ENCODE peak calls at places on chromosomes 12 and 14, in ten cellular contexts. M, O, F, Z, D, S, Y, X, R and T are unnamed samples. For H3K4me1, the result is how much of the 10 kb centered on the place peaks cover.

GRCh38 chr14:32702571-32702970 is 236.1 kb upstream of the NPAS3 start:
- DNase-seq in D (peak), X (no peak), F (peak), Z (peak), S (no peak), Y (peak), R (peak), O (no peak), M (no peak), T (no peak)

GRCh38 chr14:94677747-94678146 is 65.6 kb downstream of the SERPINA3 start:
- DNase-seq in M (peak), F (no peak), Y (peak), R (no peak), X (no peak), S (no peak), Z (no peak), O (peak), D (no peak), T (no peak)

GRCh38 chr12:120093592-120094355 is 22.8 kb downstream of the RAB35 start:
- DNase-seq in O (no peak), S (no peak), Z (no peak), F (no peak), Y (no peak), M (peak), X (no peak), D (no peak), R (no peak), T (no peak)

GRCh38 chr14:54606178-54606577 is 39.2 kb downstream of the SAMD4A start:
- DNase-seq in S (no peak), Z (no peak), R (no peak), F (no peak), O (no peak), Y (no peak), M (no peak), D (no peak), X (no peak), T (no peak)

GRCh38 chr14:55800443-55800842 is 220.4 kb downstream of the KTN1 start:
- DNase-seq in R (no peak), D (no peak), X (no peak), Z (no peak), F (no peak), S (no peak), M (no peak), Y (no peak), O (no peak), T (no peak)

GRCh38 chr14:61750708-61751474 is 11.3 kb upstream of the SNAPC1 start:
- DNase-seq in X (peak), F (peak), M (peak), Z (peak), D (peak), O (peak), Y (peak), S (peak), R (peak), T (peak)

GRCh38 chr14:100422556-100423420 is 99.6 kb downstream of the SLC25A47 start:
- DNase-seq in F (no peak), Y (peak), Z (no peak), O (no peak), X (no peak), R (no peak), S (no peak), M (no peak), D (no peak), T (no peak)

GRCh38 chr12:95646781-95647184 is 95.5 kb upstream of the USP44 start:
- DNase-seq in S (no peak), X (no peak), O (no peak), M (no peak), D (no peak), Z (no peak), R (no peak), Y (no peak), F (no peak), T (no peak)

GRCh38 chr12:15700595-15700994 is 88.6 kb downstream of the EPS8 start:
- DNase-seq in X (no peak), S (no peak), D (no peak), M (no peak), R (no peak), F (no peak), Z (no peak), Y (no peak), O (no peak), T (no peak)

GRCh38 chr14:33938131-33938949 is 12.5 kb downstream of the EGLN3 start:
- DNase-seq in F (peak), Z (peak), M (peak), X (no peak), S (peak), R (peak), O (no peak), D (no peak), Y (peak), T (peak)

GRCh38 chr12:105076098-105076497 is 8.2 kb downstream of the ALDH1L2 start:
- DNase-seq in D (no peak), Y (no peak), R (no peak), O (no peak), F (no peak), M (no peak), S (no peak), Z (no peak), X (no peak), T (no peak)

GRCh38 chr14:77097689-77098469 is at the start of gene CIPC:
- DNase-seq in X (peak), S (peak), F (peak), R (peak), O (peak), Z (peak), D (peak), M (peak), Y (peak), T (peak)

GRCh38 chr12:119014368-119014767 is 33.0 kb downstream of the SRRM4 start:
- DNase-seq in M (no peak), D (no peak), Y (no peak), O (no peak), R (no peak), S (no peak), Z (no peak), X (no peak), F (no peak), T (no peak)

GRCh38 chr12:74365178-74365964 is 172.3 kb upstream of the ATXN7L3B start:
- DNase-seq in D (no peak), S (no peak), Y (no peak), M (peak), O (no peak), X (no peak), F (no peak), R (no peak), Z (peak), T (no peak)

GRCh38 chr14:54881761-54882401 is 20.7 kb downstream of the GCH1 start:
- DNase-seq in O (no peak), R (no peak), Z (no peak), F (no peak), Y (no peak), D (no peak), S (no peak), M (no peak), X (peak), T (no peak)

GRCh38 chr12:70052931-70053497 is 190.2 kb upstream of the CNOT2 start:
- DNase-seq in O (no peak), F (peak), M (peak), R (peak), Z (no peak), X (peak), S (peak), D (no peak), Y (peak), T (peak)

GRCh38 chr14:50964683-50965390 is 20.6 kb upstream of the PYGL start:
- DNase-seq in Y (peak), D (no peak), M (no peak), R (peak), S (peak), O (no peak), X (no peak), Z (peak), F (peak), T (no peak)

GRCh38 chr12:65612440-65612839 is 211.8 kb upstream of the HMGA2 start:
- DNase-seq in Z (no peak), Y (no peak), F (no peak), X (no peak), O (no peak), R (no peak), D (no peak), S (no peak), M (no peak), T (no peak)

GRCh38 chr12:32611986-32612385 is 67.1 kb upstream of the DNM1L start:
- DNase-seq in R (no peak), X (no peak), Z (no peak), O (no peak), Y (no peak), M (no peak), S (no peak), F (no peak), D (no peak), T (no peak)

GRCh38 chr14:88346048-88346639 is 23.1 kb upstream of the KCNK10 start:
- DNase-seq in X (no peak), F (no peak), S (no peak), M (no peak), D (no peak), R (no peak), O (no peak), Y (no peak), Z (no peak), T (no peak)

GRCh38 chr14:70257526-70257925 is 68.8 kb upstream of the SLC8A3 start:
- DNase-seq in F (peak), R (no peak), S (no peak), Y (no peak), O (no peak), D (no peak), X (no peak), Z (no peak), M (peak), T (no peak)

GRCh38 chr14:28102814-28103213 is 663.8 kb upstream of the FOXG1 start:
- DNase-seq in X (no peak), Z (no peak), R (no peak), Y (no peak), D (no peak), O (no peak), S (no peak), M (no peak), F (no peak), T (no peak)

GRCh38 chr14:68862954-68863594 is 70.2 kb upstream of the ZFP36L1 start:
- DNase-seq in X (no peak), F (peak), O (no peak), M (peak), R (peak), Z (peak), S (peak), D (peak), Y (peak), T (peak)

GRCh38 chr12:19068137-19068536 is 61.4 kb upstream of the PLEKHA5 start:
- DNase-seq in X (no peak), O (no peak), M (no peak), Z (no peak), Y (no peak), S (no peak), R (no peak), D (no peak), F (no peak), T (no peak)

GRCh38 chr12:9034095-9034494 is 44.7 kb downstream of the KLRG1 start:
- DNase-seq in O (no peak), Z (no peak), D (no peak), X (no peak), F (no peak), Y (no peak), S (no peak), R (no peak), M (no peak), T (no peak)
- TF ChIP-seq POLR2A in O (no peak), Z (no peak), D (no peak), X (no peak), F (no peak), Y (no peak), S (no peak), R (no peak), M (no peak), T (no peak)

GRCh38 chr14:58865520-58866281 is 227.9 kb downstream of the DACT1 start:
- DNase-seq in M (no peak), S (no peak), R (no peak), Z (no peak), Y (no peak), D (no peak), O (no peak), X (no peak), F (no peak), T (no peak)

GRCh38 chr14:58863576-58864345 is 226.0 kb downstream of the DACT1 start:
- DNase-seq in R (no peak), S (no peak), Z (no peak), Y (no peak), M (no peak), X (no peak), F (no peak), D (no peak), O (no peak), T (no peak)

GRCh38 chr14:58861546-58861945 is 223.8 kb downstream of the DACT1 start:
- DNase-seq in X (no peak), O (no peak), Z (no peak), M (no peak), S (no peak), D (no peak), R (no peak), Y (no peak), F (no peak), T (no peak)

GRCh38 chr14:58864751-58865519 is 227.2 kb downstream of the DACT1 start:
- DNase-seq in R (no peak), O (no peak), Y (no peak), S (no peak), F (no peak), M (no peak), Z (no peak), D (no peak), X (no peak), T (no peak)

GRCh38 chr14:58862421-58862820 is 224.7 kb downstream of the DACT1 start:
- DNase-seq in R (no peak), O (no peak), D (no peak), F (no peak), Y (no peak), S (no peak), M (no peak), Z (no peak), X (no peak), T (no peak)
- H3K4me1 ChIP-seq in R (under half), O (under half), D (under half), F (under half), Y (under half), S (under half), M (under half), Z (under half), X (under half), T (under half)

DNA sequence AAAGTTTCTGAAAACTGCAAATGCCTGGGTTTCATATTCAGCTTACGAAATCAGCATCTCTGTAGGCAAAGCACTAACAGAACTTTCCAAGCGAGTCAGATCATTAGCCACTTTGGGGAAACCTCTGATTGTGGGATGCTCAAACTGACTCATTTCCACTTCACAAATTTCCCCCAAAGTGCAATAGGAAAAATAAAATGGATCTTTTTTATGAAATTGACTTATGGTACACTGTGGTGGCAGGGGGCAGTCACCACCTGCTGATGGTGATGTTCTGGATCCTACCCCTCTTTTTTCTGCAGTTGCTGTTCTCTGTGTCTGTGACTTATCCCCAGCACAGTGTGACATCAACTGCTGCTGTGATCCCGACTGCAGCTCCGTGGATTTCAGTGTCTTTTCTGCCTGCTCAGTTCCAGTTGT is 5.6 kb downstream of the TCTN1 start:
- DNase-seq in F (no peak), R (no peak), Z (no peak), Y (no peak), D (no peak), S (no peak), X (no peak), M (no peak), O (no peak), T (no peak)
- TF ChIP-seq POLR2A in F (no peak), R (no peak), Z (no peak), Y (no peak), D (no peak), S (no peak), X (no peak), M (no peak), O (no peak), T (no peak)

DNA sequence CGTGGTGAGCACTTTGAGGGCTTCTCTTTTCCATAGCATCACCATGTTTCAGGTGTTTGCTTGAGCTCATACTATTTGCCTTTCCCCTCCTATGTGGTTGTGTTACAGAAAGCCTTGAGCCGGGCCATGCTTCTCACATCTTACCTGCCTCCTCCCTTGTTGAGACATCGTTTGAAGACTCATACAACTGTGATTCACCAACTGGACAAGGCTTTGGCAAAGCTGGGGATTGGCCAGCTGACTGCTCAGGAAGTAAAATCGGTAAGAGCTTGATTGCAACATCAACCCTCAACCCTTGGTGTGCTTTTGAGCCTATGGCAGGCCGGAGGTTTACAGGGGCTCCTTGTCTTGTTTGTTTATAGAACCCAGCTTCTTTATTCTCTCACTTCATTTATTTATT is 8.1 kb downstream of the LETMD1 start:
- DNase-seq in X (no peak), O (no peak), S (no peak), M (no peak), Y (no peak), D (no peak), F (no peak), Z (no peak), R (no peak), T (peak)
- H3K4me1 ChIP-seq in X (under half), O (under half), S (under half), M (under half), Y (under half), D (under half), F (under half), Z (under half), R (under half), T (under half)

GRCh38 chr12:124713041-124713435 is 145.6 kb upstream of the NCOR2 start:
- DNase-seq in D (peak), X (no peak), O (no peak), M (no peak), R (peak), S (no peak), Z (no peak), F (peak), Y (peak), T (peak)

GRCh38 chr12:124715121-124715990 is 147.9 kb upstream of the NCOR2 start:
- DNase-seq in D (no peak), R (no peak), S (no peak), M (peak), Y (no peak), F (peak), Z (no peak), X (no peak), O (no peak), T (no peak)

GRCh38 chr12:124716208-124717141 is 147.2 kb downstream of the SCARB1 start:
- DNase-seq in F (no peak), O (no peak), M (no peak), R (no peak), Y (no peak), S (no peak), Z (no peak), D (no peak), X (no peak), T (no peak)

GRCh38 chr12:124709722-124710656 is 142.6 kb upstream of the NCOR2 start:
- DNase-seq in F (no peak), Z (no peak), S (no peak), O (no peak), X (no peak), R (no peak), Y (no peak), M (no peak), D (no peak), T (no peak)

GRCh38 chr12:124713436-124714082 is 146.1 kb upstream of the NCOR2 start:
- DNase-seq in O (no peak), S (no peak), D (no peak), M (no peak), X (peak), F (no peak), R (peak), Y (peak), Z (no peak), T (no peak)
- TF ChIP-seq POLR2A in O (no peak), S (no peak), D (peak), M (no peak), X (no peak), F (no peak), R (peak), Y (no peak), Z (no peak), T (peak)

DNA sequence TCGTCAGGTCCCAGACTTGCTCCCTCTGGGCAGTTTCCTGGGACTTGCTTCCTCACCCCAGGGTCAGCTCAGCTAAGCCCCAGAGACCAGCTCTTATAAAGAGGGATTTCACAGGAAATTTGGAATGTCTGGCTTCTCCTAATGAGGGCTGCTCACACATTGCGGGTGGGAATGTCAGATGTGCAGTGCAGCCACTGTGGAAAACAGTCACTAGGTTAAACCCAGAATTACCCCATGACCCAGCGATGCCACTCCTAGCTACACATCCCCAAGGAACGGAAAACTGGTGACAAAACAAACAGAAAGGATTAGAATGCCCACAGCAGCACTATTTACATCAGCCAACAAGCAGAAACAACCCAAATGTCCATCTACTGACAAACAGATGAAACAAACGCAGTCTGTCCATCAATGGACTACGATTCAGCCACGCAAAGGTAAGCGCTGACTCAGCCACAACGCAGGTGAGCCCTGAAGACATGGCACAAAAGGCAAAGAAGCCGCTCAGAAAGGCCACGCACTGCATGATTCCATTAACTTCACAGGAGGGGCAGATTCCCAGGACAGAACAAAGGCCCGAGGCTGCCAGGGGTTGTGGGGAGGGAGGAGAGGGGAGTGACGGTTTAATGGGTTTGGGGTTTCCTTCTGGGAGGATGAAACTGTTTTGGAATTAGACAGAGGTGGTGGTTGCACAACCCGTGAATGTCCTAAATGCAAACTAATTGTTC is 63.0 kb downstream of the NCOR2 start:
- DNase-seq in Z (no peak), S (no peak), D (no peak), R (peak), F (no peak), X (no peak), Y (no peak), M (no peak), O (no peak), T (no peak)
- H3K4me1 ChIP-seq in Z (under half), S (under half), D (half or more), R (half or more), F (under half), X (half or more), Y (under half), M (under half), O (half or more), T (half or more)

DNA sequence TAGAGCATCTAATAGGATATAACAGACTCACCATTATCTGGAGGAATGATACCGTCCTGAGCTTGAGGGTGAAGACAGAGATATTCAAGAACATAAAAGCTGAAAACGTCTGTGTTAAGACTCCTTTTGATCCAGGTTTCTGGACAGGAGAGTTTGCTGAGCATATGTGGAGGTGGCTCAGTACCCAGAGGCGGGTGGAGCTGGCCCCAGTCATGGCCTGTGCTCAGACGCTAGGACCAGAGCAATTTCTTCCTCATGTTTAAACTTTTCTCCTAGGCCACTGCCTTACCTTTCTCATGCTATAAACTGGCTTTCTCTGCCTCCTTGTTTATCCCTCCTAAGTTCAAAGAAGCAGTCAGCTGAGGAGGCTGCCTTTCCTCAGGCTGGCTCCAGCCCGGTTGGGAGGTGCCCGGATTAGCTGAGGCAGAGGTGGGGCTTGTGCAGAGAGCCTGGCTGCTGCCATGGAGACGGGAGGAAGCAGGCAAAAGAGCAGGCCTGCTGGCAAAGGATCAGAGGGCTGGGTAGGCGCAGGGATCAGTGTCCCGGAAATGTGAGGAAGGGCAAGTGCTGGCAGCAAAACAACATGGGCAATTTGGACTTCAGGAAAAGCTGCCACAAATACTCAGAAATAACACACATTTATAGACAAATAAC is 13.7 kb downstream of the COA8 start:
- DNase-seq in Y (peak), O (peak), M (no peak), X (peak), R (peak), S (peak), F (peak), D (peak), Z (peak), T (peak)
- TF ChIP-seq POLR2A in Y (no peak), O (no peak), M (no peak), X (no peak), R (peak), S (no peak), F (peak), D (no peak), Z (no peak), T (no peak)

GRCh38 chr14:105062048-105062433 is 3.2 kb downstream of the GPR132 start:
- DNase-seq in Z (no peak), S (no peak), D (no peak), R (no peak), Y (no peak), X (no peak), M (no peak), F (no peak), O (no peak), T (no peak)
- H3K4me1 ChIP-seq in Z (under half), S (under half), D (under half), R (under half), Y (under half), X (under half), M (under half), F (under half), O (under half), T (under half)